ENCODE peak calls at places on chromosomes 16 and 17, in five cellular contexts. W is GM23248, R is iPS DF 6.9, I is Panc1, X is heart right ventricle. V is an unnamed sample.

GRCh38 chr16:78742501-78743283 is 643.2 kb downstream of the WWOX start:
- DNase-seq in I (no peak), W (no peak), R (no peak), X (no peak), V (no peak)

GRCh38 chr16:24917236-24917635 is 71.5 kb downstream of the SLC5A11 start:
- DNase-seq in I (no peak), X (no peak), W (no peak), R (no peak), V (no peak)

GRCh38 chr16:64977211-64977920 is 144.5 kb downstream of the CDH11 start:
- DNase-seq in I (no peak), X (no peak), R (no peak), W (peak; percentile 87), V (no peak)

GRCh38 chr17:79784353-79785016 is 6.5 kb downstream of the CBX2 start:
- DNase-seq in R (no peak), W (no peak), X (no peak), I (no peak), V (no peak)

GRCh38 chr16:9119795-9120194 is 28.4 kb downstream of the HAPSTR1 start:
- DNase-seq in I (no peak), X (no peak), W (peak; percentile 97), R (no peak), V (no peak)

GRCh38 chr16:19382084-19382801 is 35.4 kb upstream of the TMC5 start:
- DNase-seq in I (no peak), R (no peak), X (no peak), W (no peak), V (peak; percentile 42)

GRCh38 chr17:13128676-13129075 is 110.8 kb upstream of the ELAC2 start:
- DNase-seq in W (no peak), R (no peak), X (no peak), I (no peak), V (no peak)

GRCh38 chr17:50533720-50534148 is 1.2 kb downstream of the EPN3 start:
- DNase-seq in X (peak; percentile 73), W (peak; percentile 54), I (no peak), R (no peak), V (no peak)

GRCh38 chr17:33082529-33083148 is 91.0 kb downstream of the SPACA3 start:
- DNase-seq in R (no peak), X (no peak), I (no peak), W (no peak), V (no peak)

GRCh38 chr17:38967290-38967738 is at the start of gene FBXO47:
- DNase-seq in R (peak; percentile 84), W (peak; percentile 98), I (no peak), X (peak; percentile 92), V (peak; percentile 95)

GRCh38 chr17:6021011-6021400 is 49.2 kb upstream of the WSCD1 start:
- DNase-seq in R (no peak), W (no peak), I (no peak), X (no peak), V (no peak)

GRCh38 chr17:68036304-68037147 is 991 bp downstream of the KPNA2 start:
- DNase-seq in R (no peak), I (no peak), W (peak; percentile 80), X (no peak), V (no peak)

GRCh38 chr16:4801962-4802658 is at the start of gene ROGDI:
- DNase-seq in W (peak; percentile 64), I (no peak), R (peak; percentile 70), X (peak; percentile 75), V (peak; percentile 90)
- H3K27ac ChIP-seq in W (peak within 1 kb of the TSS; percentile 61), I (peak within 1 kb of the TSS; percentile 85), R (no peak within 1 kb of the TSS), X (peak within 1 kb of the TSS; percentile 87), V (peak within 1 kb of the TSS; percentile 94)

DNA sequence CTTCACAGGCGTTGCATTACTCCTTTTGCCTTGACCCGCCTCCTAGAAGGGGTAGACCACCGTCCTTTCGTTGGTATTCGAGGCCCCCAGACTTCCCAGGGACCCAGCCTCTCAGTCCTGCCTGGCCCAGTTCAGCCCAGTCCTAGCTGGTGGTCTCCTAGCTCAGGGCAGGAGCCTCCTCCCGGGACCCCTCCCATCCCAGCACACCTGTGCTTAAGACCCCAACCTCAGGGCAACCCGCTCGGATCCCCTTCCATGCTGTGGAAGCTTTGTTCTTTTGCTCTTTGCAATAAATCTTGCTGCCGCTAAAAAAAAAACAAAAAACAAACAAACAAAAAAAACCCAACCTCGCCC is 842 bp downstream of the PYDC1 start:
- DNase-seq in R (no peak), I (no peak), W (no peak), X (no peak), V (no peak)
- H3K27ac ChIP-seq in R (no peak overlapping the region), I (no peak overlapping the region), W (no peak overlapping the region), X (no peak overlapping the region), V (no peak overlapping the region)

GRCh38 chr16:50537533-50538290 is 10.5 kb upstream of the NKD1 start:
- DNase-seq in X (no peak), I (no peak), W (no peak), R (no peak), V (no peak)

GRCh38 chr16:50539822-50540710 is 8.1 kb upstream of the NKD1 start:
- DNase-seq in X (no peak), R (no peak), I (no peak), W (no peak), V (no peak)

GRCh38 chr16:50540711-50541007 is 7.5 kb upstream of the NKD1 start:
- DNase-seq in W (no peak), X (no peak), I (no peak), R (no peak), V (no peak)

GRCh38 chr16:50539053-50539615 is 9.1 kb upstream of the NKD1 start:
- DNase-seq in W (no peak), I (no peak), R (no peak), X (no peak), V (no peak)

DNA sequence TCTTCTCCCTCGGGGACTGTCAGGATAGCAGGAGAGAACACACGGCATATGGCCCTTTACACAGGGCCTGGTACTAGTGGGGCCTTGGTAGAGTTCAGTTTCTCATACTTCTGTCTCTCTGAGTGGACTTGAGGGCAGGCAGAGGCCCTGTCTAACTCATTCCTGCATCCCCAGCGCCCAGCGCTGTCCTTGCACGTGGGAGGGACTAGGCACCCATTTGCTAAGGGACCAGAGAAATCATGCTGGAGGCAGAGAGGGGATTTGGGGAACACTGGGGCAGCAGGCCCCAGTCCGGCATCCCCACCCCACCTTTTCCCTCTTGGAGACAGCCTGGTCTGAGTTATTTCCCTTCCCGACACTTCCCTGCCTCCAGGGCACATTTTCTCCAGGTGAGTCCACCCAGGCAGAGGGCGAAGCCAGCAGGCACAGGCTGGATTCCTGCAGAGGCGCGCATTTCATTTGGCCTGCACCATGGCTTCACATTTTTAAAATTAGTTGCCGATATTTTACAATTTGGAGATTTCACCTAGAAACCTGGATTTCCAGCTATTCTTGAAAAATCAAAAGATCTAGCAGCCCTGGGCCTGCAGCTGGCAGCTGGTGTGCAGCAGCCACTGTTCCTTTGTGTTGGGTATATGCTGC is 9.7 kb upstream of the NKD1 start:
- DNase-seq in X (no peak), R (no peak), W (no peak), I (no peak), V (no peak)
- H3K27ac ChIP-seq in X (no peak overlapping the region), R (no peak overlapping the region), W (no peak overlapping the region), I (no peak overlapping the region), V (no peak overlapping the region)

GRCh38 chr17:15894258-15894657 is 50.7 kb upstream of the ADORA2B start:
- DNase-seq in X (no peak), W (no peak), R (no peak), I (no peak), V (no peak)
- H3K27ac ChIP-seq in X (peak overlapping the region; percentile 48), W (no peak overlapping the region), R (no peak overlapping the region), I (peak overlapping the region; percentile 48), V (peak overlapping the region; percentile 70)

DNA sequence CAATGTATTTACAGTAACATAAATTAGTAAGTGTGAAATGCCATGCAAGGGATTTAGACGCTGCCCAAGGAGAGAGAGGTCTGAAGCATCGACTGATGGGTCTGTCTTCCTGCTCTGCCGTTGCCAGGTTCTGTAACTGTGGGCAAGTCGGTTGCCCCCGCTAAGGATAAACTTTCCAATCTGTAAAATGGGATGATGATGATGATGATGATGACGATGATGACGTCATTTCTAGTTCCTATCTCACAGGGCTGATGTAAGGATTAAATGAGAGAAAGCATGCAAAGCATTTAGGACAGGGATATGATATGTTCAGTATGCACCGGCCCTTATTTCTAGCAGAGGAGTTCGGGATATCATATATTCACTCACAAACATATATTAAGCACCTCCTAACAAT is 54.8 kb downstream of the C17orf67 start:
- DNase-seq in I (no peak), R (no peak), W (no peak), X (no peak), V (no peak)
- H3K27ac ChIP-seq in I (no peak overlapping the region), R (no peak overlapping the region), W (no peak overlapping the region), X (no peak overlapping the region), V (no peak overlapping the region)

GRCh38 chr16:85231959-85232358 is 119.7 kb upstream of the CIBAR2 start:
- DNase-seq in X (peak; percentile 55), I (no peak), W (peak; percentile 88), R (no peak), V (no peak)
- H3K27ac ChIP-seq in X (no peak overlapping the region), I (no peak overlapping the region), W (peak overlapping the region; percentile 84), R (no peak overlapping the region), V (no peak overlapping the region)